ENCODE peak calls at places on chromosomes 11 and 22, in five cellular contexts. E is stomach; N is CD4-positive, alpha-beta T cell; L is GM23338; O is epithelial cell of esophagus. M is an unnamed sample.

GRCh38 chr11:75850787-75851186 is 35.8 kb downstream of the UVRAG start:
- DNase-seq in N (no peak), L (no peak), E (no peak), O (no peak), M (no peak)

GRCh38 chr11:61917043-61917356 is 366 bp downstream of the RAB3IL1 start:
- DNase-seq in N (peak), E (no peak), O (no peak), L (no peak), M (no peak)

GRCh38 chr11:1157341-1157644 is 460 bp upstream of the MUC5AC start:
- DNase-seq in E (no peak), O (no peak), L (no peak), N (peak), M (no peak)

GRCh38 chr11:12287374-12288211 is 89.8 kb upstream of the PARVA start:
- DNase-seq in N (no peak), O (peak), L (peak), E (peak), M (peak)

GRCh38 chr11:112300094-112300786 is 39.6 kb upstream of the PLET1 start:
- DNase-seq in O (no peak), L (peak), E (no peak), N (no peak), M (no peak)

GRCh38 chr11:108926522-108927380 is 261.9 kb downstream of the DDX10 start:
- DNase-seq in E (no peak), O (no peak), N (no peak), L (peak), M (no peak)

GRCh38 chr22:42560781-42561180 is 7.0 kb downstream of the SERHL2 start:
- DNase-seq in L (peak), O (peak), E (no peak), N (no peak), M (no peak)

GRCh38 chr22:20464096-20464614 is 26.5 kb upstream of the SCARF2 start:
- DNase-seq in E (no peak), L (no peak), O (no peak), N (peak), M (no peak)

GRCh38 chr11:93196816-93197382 is 892 bp downstream of the SLC36A4 start:
- DNase-seq in O (peak), N (no peak), L (peak), E (no peak), M (no peak)

GRCh38 chr22:23893957-23894709 is at the start of gene MIF:
- DNase-seq in L (peak), O (peak), E (peak), N (peak), M (peak)

GRCh38 chr22:23896166-23896522 is 2.0 kb downstream of the MIF start:
- DNase-seq in N (no peak), O (no peak), L (no peak), E (no peak), M (no peak)

GRCh38 chr22:23894710-23895598 is 771 bp downstream of the MIF start:
- DNase-seq in N (peak), L (peak), O (peak), E (peak), M (no peak)

GRCh38 chr22:23896523-23897186 is 2.5 kb downstream of the MIF start:
- DNase-seq in L (no peak), O (no peak), E (no peak), N (no peak), M (no peak)

DNA sequence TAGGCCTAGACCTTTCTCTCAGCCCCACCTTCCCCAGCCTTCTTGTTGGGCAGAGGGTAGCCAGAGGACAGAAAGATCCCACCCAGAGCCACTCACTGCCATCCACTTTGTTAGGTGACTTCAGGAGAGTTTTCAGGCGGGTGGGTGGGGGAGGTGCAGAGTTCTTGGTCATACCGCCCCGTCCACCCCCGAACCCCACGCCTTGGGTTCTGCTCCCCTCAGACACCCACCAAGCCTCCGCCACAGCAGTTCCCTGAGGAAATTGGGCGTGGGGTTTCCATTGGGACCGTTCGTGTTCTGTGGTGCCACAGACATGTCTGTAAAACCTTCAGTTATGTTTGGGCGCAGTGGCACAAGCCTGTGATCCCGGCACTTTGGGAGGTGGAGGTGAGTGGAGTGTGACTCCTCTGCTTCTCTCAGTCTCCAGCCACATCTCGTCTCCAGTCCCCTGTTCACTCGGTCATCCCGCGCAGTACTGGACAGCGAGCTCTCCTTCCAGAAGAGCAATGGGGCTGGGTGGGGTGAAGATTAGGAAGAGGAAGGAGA is 1.5 kb downstream of the MIF start:
- DNase-seq in E (no peak), O (no peak), L (no peak), N (no peak), M (no peak)
- TF ChIP-seq CTCF in E (no peak), O (no peak), L (no peak), N (no peak), M (no peak)

DNA sequence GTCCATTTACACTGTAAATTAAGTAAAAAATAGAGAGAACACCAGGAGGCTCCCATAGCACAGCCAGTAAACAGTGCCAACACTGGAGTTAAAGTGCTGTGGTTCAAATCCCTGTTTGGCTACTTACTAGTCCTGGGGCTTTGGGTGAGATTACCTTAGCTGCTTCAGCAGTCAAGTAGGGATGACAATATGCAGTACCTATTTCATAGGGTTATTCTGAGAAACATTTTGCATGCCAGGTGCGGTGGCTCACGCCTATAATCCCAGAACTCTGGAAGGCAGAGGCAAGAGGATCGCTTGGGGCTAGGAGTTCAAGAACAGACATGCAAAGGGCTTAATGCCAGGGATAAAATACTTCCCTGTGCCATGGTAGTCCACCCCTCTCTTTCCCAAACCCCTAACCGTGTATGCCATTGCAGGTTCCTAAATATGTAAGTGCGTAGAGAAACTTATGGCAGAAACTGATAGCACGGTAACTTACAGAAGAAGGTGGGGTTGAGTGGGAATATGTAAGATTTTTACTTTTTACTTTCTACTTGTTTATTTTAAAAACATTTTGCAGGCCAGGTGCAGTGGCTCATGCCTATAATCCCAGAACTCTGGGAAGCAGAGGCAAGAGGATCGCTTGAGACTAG is 86.4 kb upstream of the PICALM start:
- DNase-seq in O (peak), N (no peak), E (no peak), L (no peak), M (no peak)
- TF ChIP-seq CTCF in O (peak), N (no peak), E (no peak), L (no peak), M (no peak)

GRCh38 chr11:120929664-120930154 is 94.2 kb upstream of the TBCEL start:
- DNase-seq in O (peak), E (peak), L (peak), N (no peak), M (no peak)
- TF ChIP-seq CTCF in O (peak), E (no peak), L (peak), N (peak), M (peak)

DNA sequence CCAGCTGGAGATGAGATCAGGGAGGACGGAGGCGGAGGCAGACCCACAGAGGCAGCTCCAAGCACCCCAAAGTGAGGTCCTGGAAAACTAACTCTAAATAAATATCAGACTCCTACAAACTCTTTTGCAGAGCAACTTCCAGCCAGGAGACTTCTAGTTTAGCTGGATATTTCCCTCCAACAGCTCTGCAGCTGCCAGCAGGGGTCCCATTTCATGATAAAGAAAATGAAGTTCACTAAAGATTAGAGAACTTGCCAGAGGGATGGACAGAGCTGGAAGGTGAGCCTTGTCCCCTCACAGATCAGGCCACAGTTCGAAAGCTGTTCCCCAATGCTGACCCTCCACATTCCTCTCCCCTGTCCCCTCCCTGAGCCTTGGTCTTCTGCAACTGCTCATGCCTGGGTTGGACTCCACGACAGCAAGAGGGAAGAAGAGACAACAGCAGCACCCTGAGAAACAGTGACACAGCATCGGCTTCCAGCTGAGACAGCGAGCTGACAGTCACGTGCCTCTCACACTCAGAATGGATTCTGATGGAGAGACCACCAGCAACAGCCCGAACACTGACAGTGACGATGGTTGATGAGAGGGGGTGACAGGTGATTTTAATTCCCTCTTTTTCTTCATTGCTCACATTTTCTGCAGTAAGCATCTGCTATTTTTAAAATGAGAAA is 5.7 kb downstream of the CARS1 start:
- DNase-seq in O (no peak), E (no peak), L (no peak), N (no peak), M (no peak)
- TF ChIP-seq CTCF in O (no peak), E (no peak), L (no peak), N (no peak), M (peak)

GRCh38 chr11:44051171-44051570 is 3.4 kb downstream of the ACCSL start:
- DNase-seq in E (no peak), L (no peak), O (no peak), N (no peak), M (no peak)

GRCh38 chr11:44049832-44050231 is 2.1 kb downstream of the ACCSL start:
- DNase-seq in L (no peak), N (no peak), E (no peak), O (no peak), M (no peak)

GRCh38 chr11:44047931-44048431 is at the start of gene ACCSL:
- DNase-seq in L (no peak), N (no peak), E (no peak), O (no peak), M (peak)

GRCh38 chr11:44046202-44046601 is 1.6 kb upstream of the ACCSL start:
- DNase-seq in O (no peak), N (no peak), E (no peak), L (no peak), M (no peak)

GRCh38 chr11:44047298-44047697 is 483 bp upstream of the ACCSL start:
- DNase-seq in O (no peak), L (no peak), E (no peak), N (no peak), M (no peak)
- TF ChIP-seq CTCF in O (no peak), L (no peak), E (no peak), N (no peak), M (no peak)

GRCh38 chr11:27698872-27699241 is 1.4 kb downstream of the BDNF start:
- DNase-seq in O (peak), L (peak), E (peak), N (peak), M (peak)
- TF ChIP-seq CTCF in O (peak), L (peak), E (no peak), N (peak), M (peak)

GRCh38 chr11:46684364-46684763 is 16.1 kb downstream of the ARHGAP1 start:
- DNase-seq in O (no peak), N (no peak), E (no peak), L (no peak), M (no peak)
- TF ChIP-seq CTCF in O (no peak), N (no peak), E (no peak), L (no peak), M (no peak)

GRCh38 chr11:47185305-47186075 is 744 bp downstream of the PACSIN3 start:
- DNase-seq in O (peak), N (no peak), E (peak), L (peak), M (peak)

GRCh38 chr11:47184711-47185304 is 1.4 kb downstream of the PACSIN3 start:
- DNase-seq in N (no peak), L (peak), E (peak), O (peak), M (no peak)

GRCh38 chr11:47186937-47187681 is 875 bp upstream of the PACSIN3 start:
- DNase-seq in L (peak), E (peak), O (peak), N (peak), M (no peak)

GRCh38 chr11:47187723-47188122 is 1.5 kb upstream of the PACSIN3 start:
- DNase-seq in N (no peak), L (no peak), O (no peak), E (no peak), M (no peak)

DNA sequence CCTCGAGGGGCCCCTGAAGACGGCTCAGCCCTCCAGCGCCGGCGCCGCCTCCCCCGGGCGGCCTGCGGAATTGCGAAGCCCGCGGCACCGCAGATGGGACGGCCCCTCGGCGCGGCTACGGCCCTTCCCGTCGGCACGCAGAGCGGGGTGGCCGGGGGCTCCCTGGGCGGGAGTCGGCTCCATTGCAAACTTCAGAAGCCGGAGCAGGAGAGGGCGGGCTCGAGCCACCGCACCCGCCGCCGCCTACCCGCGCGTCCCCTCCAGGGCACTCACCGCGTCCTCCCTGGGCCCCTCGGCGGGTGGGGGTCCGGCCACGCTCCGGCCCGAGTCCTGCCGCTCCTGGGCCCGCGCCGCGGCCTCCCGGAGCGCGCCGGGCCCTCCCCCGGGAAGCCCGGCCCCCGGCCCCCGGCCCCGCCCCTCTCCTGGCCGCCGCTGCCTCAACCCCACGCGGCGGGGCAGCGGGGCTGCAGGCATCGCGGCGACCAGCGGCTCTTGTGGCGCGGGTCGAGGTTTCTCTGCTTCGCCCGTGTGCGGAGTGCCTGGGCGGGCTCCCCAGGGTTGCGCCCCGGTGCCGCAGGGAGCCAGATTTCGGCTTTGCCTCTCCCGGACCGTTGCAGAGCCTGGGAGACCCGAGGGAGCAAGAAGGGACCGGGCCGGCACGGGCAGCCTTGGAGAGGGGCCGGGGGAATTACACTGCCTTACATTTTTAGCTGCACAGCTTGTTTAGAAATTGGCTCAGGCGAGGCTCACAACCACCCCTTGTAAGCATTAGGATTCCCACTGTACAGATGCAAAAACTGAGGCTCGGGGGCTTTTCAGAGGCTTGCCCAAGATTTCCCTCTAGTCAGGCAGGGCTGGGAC is at the start of gene PACSIN3:
- DNase-seq in N (peak), L (peak), E (peak), O (peak), M (peak)
- TF ChIP-seq CTCF in N (no peak), L (no peak), E (no peak), O (peak), M (peak)

GRCh38 chr11:13778345-13778744 is 109.9 kb downstream of the FAR1 start:
- DNase-seq in E (no peak), L (no peak), N (no peak), O (no peak), M (no peak)

GRCh38 chr11:13777341-13777985 is 109.0 kb downstream of the FAR1 start:
- DNase-seq in N (no peak), E (no peak), O (no peak), L (peak), M (no peak)

GRCh38 chr11:13775471-13775870 is 107.0 kb downstream of the FAR1 start:
- DNase-seq in O (no peak), N (no peak), L (no peak), E (no peak), M (no peak)

GRCh38 chr11:13772223-13773046 is 104.0 kb downstream of the FAR1 start:
- DNase-seq in O (peak), E (no peak), L (peak), N (no peak), M (no peak)

GRCh38 chr11:13776134-13776815 is 107.8 kb downstream of the FAR1 start:
- DNase-seq in E (no peak), O (peak), L (peak), N (peak), M (no peak)
- TF ChIP-seq CTCF in E (no peak), O (peak), L (peak), N (peak), M (no peak)

GRCh38 chr11:94544582-94544831 is 786 bp downstream of the FUT4 start:
- DNase-seq in O (no peak), L (no peak), E (no peak), N (no peak), M (no peak)

GRCh38 chr11:94544832-94545640 is 1.3 kb downstream of the FUT4 start:
- DNase-seq in E (peak), N (no peak), L (peak), O (peak), M (peak)

GRCh38 chr11:94545641-94546470 is 2.1 kb downstream of the FUT4 start:
- DNase-seq in N (no peak), E (no peak), O (no peak), L (peak), M (no peak)

GRCh38 chr11:94546886-94547285 is 3.2 kb downstream of the FUT4 start:
- DNase-seq in N (no peak), E (no peak), O (peak), L (no peak), M (no peak)

DNA sequence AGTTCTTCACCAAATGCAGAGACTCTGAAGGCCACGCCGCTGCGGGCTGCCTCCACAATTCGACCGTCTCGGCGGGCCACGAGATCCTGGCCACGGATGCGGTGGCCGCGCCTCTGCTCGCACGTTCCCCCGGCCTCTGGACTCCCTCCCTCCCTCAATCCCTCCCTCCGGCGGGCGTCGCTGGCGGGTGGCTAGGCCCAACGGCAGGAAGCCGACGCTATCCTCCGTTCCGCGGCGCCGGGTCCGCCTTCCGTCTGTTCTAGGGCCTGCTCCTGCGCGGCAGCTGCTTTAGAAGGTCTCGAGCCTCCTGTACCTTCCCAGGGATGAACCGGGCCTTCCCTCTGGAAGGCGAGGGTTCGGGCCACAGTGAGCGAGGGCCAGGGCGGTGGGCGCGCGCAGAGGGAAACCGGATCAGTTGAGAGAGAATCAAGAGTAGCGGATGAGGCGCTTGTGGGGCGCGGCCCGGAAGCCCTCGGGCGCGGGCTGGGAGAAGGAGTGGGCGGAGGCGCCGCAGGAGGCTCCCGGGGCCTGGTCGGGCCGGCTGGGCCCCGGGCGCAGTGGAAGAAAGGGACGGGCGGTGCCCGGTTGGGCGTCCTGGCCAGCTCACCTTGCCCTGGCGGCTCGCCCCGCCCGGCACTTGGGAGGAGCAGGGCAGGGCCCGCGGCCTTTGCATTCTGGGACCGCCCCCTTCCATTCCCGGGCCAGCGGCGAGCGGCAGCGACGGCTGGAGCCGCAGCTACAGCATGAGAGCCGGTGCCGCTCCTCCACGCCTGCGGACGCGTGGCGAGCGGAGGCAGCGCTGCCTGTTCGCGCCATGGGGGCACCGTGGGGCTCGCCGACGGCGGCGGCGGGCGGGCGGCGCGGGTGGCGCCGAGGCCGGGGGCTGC is at the start of gene FUT4:
- DNase-seq in E (peak), O (peak), N (peak), L (peak), M (peak)
- TF ChIP-seq CTCF in E (no peak), O (no peak), N (peak), L (no peak), M (no peak)

M was measured in osteocyte.